ENCODE peak calls at places on chromosomes 13 and 19, in five cellular contexts. One of them, this sample, is unnamed.

GRCh38 chr19:31578326-31578725 is 229.1 kb upstream of the TSHZ3 start:
- DNase-seq in GDM1: no peak
- DNase-seq in RPMI8226: no peak
- DNase-seq in CD4-positive, CD25-positive, alpha-beta regulatory T cell: no peak
- DNase-seq in frontal cortex: no peak
- DNase-seq in this sample: no peak

GRCh38 chr13:48311223-48311622 is 7.7 kb downstream of the RB1 start:
- DNase-seq in GDM1: no peak
- DNase-seq in RPMI8226: no peak
- DNase-seq in CD4-positive, CD25-positive, alpha-beta regulatory T cell: no peak
- DNase-seq in frontal cortex: no peak
- DNase-seq in this sample: no peak

GRCh38 chr19:2511991-2512390 is 36.1 kb downstream of the GADD45B start:
- DNase-seq in GDM1: no peak
- DNase-seq in RPMI8226: no peak
- DNase-seq in CD4-positive, CD25-positive, alpha-beta regulatory T cell: no peak
- DNase-seq in frontal cortex: no peak
- DNase-seq in this sample: no peak

GRCh38 chr19:3817761-3818160 is 31.6 kb upstream of the MATK start:
- DNase-seq in GDM1: no peak
- DNase-seq in RPMI8226: no peak
- DNase-seq in CD4-positive, CD25-positive, alpha-beta regulatory T cell: no peak
- DNase-seq in frontal cortex: no peak
- DNase-seq in this sample: no peak

GRCh38 chr19:39390460-39390758 is 497 bp downstream of the PAF1 start:
- DNase-seq in GDM1: no peak
- DNase-seq in RPMI8226: peak; percentile 80
- DNase-seq in CD4-positive, CD25-positive, alpha-beta regulatory T cell: no peak
- DNase-seq in frontal cortex: peak; percentile 74
- DNase-seq in this sample: no peak

GRCh38 chr13:28659611-28659970 is 661 bp downstream of the POMP start:
- DNase-seq in GDM1: no peak
- DNase-seq in RPMI8226: peak; percentile 3
- DNase-seq in CD4-positive, CD25-positive, alpha-beta regulatory T cell: no peak
- DNase-seq in frontal cortex: no peak
- DNase-seq in this sample: no peak

GRCh38 chr13:33582121-33582520 is 235.8 kb upstream of the RFC3 start:
- DNase-seq in GDM1: no peak
- DNase-seq in RPMI8226: no peak
- DNase-seq in CD4-positive, CD25-positive, alpha-beta regulatory T cell: no peak
- DNase-seq in frontal cortex: no peak
- DNase-seq in this sample: no peak

GRCh38 chr19:21569497-21569870 is 64.1 kb downstream of the ZNF429 start:
- DNase-seq in GDM1: no peak
- DNase-seq in RPMI8226: peak; percentile 8
- DNase-seq in CD4-positive, CD25-positive, alpha-beta regulatory T cell: no peak
- DNase-seq in frontal cortex: no peak
- DNase-seq in this sample: no peak

GRCh38 chr19:10892256-10892655 is 20.9 kb downstream of the CARM1 start:
- DNase-seq in GDM1: no peak
- DNase-seq in RPMI8226: no peak
- DNase-seq in CD4-positive, CD25-positive, alpha-beta regulatory T cell: no peak
- DNase-seq in frontal cortex: no peak
- DNase-seq in this sample: peak; percentile 93

GRCh38 chr19:16415806-16416205 is 56.0 kb downstream of the EPS15L1 start:
- DNase-seq in GDM1: no peak
- DNase-seq in RPMI8226: no peak
- DNase-seq in CD4-positive, CD25-positive, alpha-beta regulatory T cell: no peak
- DNase-seq in frontal cortex: no peak
- DNase-seq in this sample: no peak

GRCh38 chr19:5914946-5915781 is 1.1 kb downstream of the CAPS start:
- DNase-seq in GDM1: no peak
- DNase-seq in RPMI8226: no peak
- DNase-seq in CD4-positive, CD25-positive, alpha-beta regulatory T cell: no peak
- DNase-seq in frontal cortex: no peak
- DNase-seq in this sample: no peak

GRCh38 chr13:61756031-61756430 is 340.4 kb upstream of the PCDH20 start:
- DNase-seq in GDM1: no peak
- DNase-seq in RPMI8226: no peak
- DNase-seq in CD4-positive, CD25-positive, alpha-beta regulatory T cell: no peak
- DNase-seq in frontal cortex: no peak
- DNase-seq in this sample: no peak

This sample was measured in SJCRH30.